ENCODE peak calls at places on chromosomes 4 and X, in ten cellular contexts. L is uterus; S is NCI-H1092 treated with DMSO at 0.1 percent for 48 hours; H is left ventricle myocardium superior; P is iPS DF 6.9; F is effector CD4-positive, alpha-beta T cell; J is CD4-positive, alpha-beta T cell; Q is stimulated activated CD8-positive, alpha-beta memory T cell treated with anti-CD3 and anti-CD28 coated beads, Interleukin-15, amount 100 ng/mL, for 1 hour; E is NCI-H1105; B is ovary. W is an unnamed sample.

GRCh38 chrX:19440713-19441112 is 74.6 kb downstream of the MAP3K15 start:
- DNase-seq in L (no peak), S (no peak), H (no peak), P (no peak), F (no peak), J (no peak), Q (no peak), E (no peak), B (no peak), W (no peak)

GRCh38 chr4:121950680-121951569 is 935 bp downstream of the TRPC3 start:
- DNase-seq in L (peak; percentile 40), S (no peak), H (peak; percentile 35), P (no peak), F (no peak), J (peak; percentile 3), Q (peak; percentile 1), E (peak; percentile 11), B (no peak), W (no peak)

GRCh38 chr4:152843476-152844107 is 63.8 kb downstream of the ARFIP1 start:
- DNase-seq in L (no peak), S (no peak), H (no peak), P (no peak), F (no peak), J (no peak), Q (no peak), E (no peak), B (no peak), W (no peak)

GRCh38 chr4:130608121-130608520 is 1512.2 kb downstream of the C4orf33 start:
- DNase-seq in L (no peak), S (no peak), H (no peak), P (no peak), F (no peak), J (no peak), Q (no peak), E (no peak), B (no peak), W (no peak)

GRCh38 chr4:10074076-10074766 is 42.4 kb downstream of the WDR1 start:
- DNase-seq in L (no peak), S (no peak), H (no peak), P (no peak), F (no peak), J (no peak), Q (no peak), E (no peak), B (no peak), W (no peak)

GRCh38 chr4:185396724-185397402 is at the start of gene ANKRD37:
- DNase-seq in L (no peak), S (peak; percentile 42), H (peak; percentile 56), P (no peak), F (no peak), J (no peak), Q (no peak), E (peak; percentile 2), B (no peak), W (peak; percentile 52)

GRCh38 chrX:143837444-143837843 is 46.4 kb upstream of the UBE2NL start:
- DNase-seq in L (no peak), S (no peak), H (no peak), P (no peak), F (no peak), J (no peak), Q (no peak), E (no peak), B (no peak), W (no peak)

GRCh38 chr4:98659106-98659592 is 738 bp upstream of the TSPAN5 start:
- DNase-seq in L (no peak), S (no peak), H (no peak), P (no peak), F (no peak), J (no peak), Q (no peak), E (no peak), B (peak; percentile 25), W (no peak)

GRCh38 chr4:55215087-55215486 is 89.7 kb upstream of the KDR start:
- DNase-seq in L (no peak), S (no peak), H (no peak), P (no peak), F (no peak), J (no peak), Q (no peak), E (no peak), B (no peak), W (no peak)

GRCh38 chr4:54930226-54930625 is 195.2 kb downstream of the KDR start:
- DNase-seq in L (no peak), S (no peak), H (no peak), P (no peak), F (no peak), J (no peak), Q (no peak), E (no peak), B (no peak), W (no peak)

GRCh38 chr4:133186845-133187244 is 37.8 kb downstream of the PCDH10 start:
- DNase-seq in L (no peak), S (no peak), H (no peak), P (no peak), F (no peak), J (no peak), Q (no peak), E (no peak), B (no peak), W (no peak)

GRCh38 chr4:132180020-132180427 is 969.1 kb upstream of the PCDH10 start:
- DNase-seq in L (no peak), S (no peak), H (no peak), P (no peak), F (no peak), J (no peak), Q (no peak), E (no peak), B (no peak), W (no peak)

GRCh38 chrX:139086243-139086642 is 374.7 kb upstream of the FGF13 start:
- DNase-seq in L (no peak), S (no peak), H (no peak), P (no peak), F (no peak), J (no peak), Q (no peak), E (no peak), B (no peak), W (no peak)

GRCh38 chr4:112448211-112448745 is 67.7 kb downstream of the NEUROG2 start:
- DNase-seq in L (no peak), S (no peak), H (no peak), P (no peak), F (no peak), J (no peak), Q (no peak), E (no peak), B (no peak), W (no peak)

GRCh38 chr4:12500409-12500808 is 983.7 kb downstream of the RAB28 start:
- DNase-seq in L (no peak), S (no peak), H (no peak), P (no peak), F (no peak), J (no peak), Q (no peak), E (no peak), B (no peak), W (no peak)

GRCh38 chr4:29708473-29708872 is 1011.7 kb upstream of the PCDH7 start:
- DNase-seq in L (no peak), S (no peak), H (no peak), P (no peak), F (no peak), J (no peak), Q (no peak), E (no peak), B (no peak), W (no peak)

GRCh38 chr4:84809946-84810345 is 156.5 kb downstream of the WDFY3 start:
- DNase-seq in L (no peak), S (no peak), H (no peak), P (no peak), F (no peak), J (no peak), Q (no peak), E (no peak), B (no peak), W (no peak)

GRCh38 chr4:42142586-42142985 is 9.9 kb downstream of the BEND4 start:
- DNase-seq in L (no peak), S (no peak), H (no peak), P (no peak), F (no peak), J (no peak), Q (no peak), E (no peak), B (no peak), W (no peak)

GRCh38 chr4:135354876-135355275 is 1153.3 kb upstream of the PABPC4L start:
- DNase-seq in L (no peak), S (no peak), H (no peak), P (no peak), F (no peak), J (no peak), Q (no peak), E (no peak), B (no peak), W (no peak)

GRCh38 chr4:129362685-129363274 is 266.8 kb downstream of the C4orf33 start:
- DNase-seq in L (peak; percentile 18), S (peak; percentile 82), H (peak; percentile 34), P (peak; percentile 50), F (peak; percentile 24), J (peak; percentile 13), Q (no peak), E (peak; percentile 61), B (peak; percentile 22), W (peak; percentile 45)

GRCh38 chr4:90317785-90318184 is 190.6 kb downstream of the CCSER1 start:
- DNase-seq in L (no peak), S (no peak), H (no peak), P (no peak), F (no peak), J (no peak), Q (no peak), E (no peak), B (no peak), W (no peak)

GRCh38 chrX:12210196-12210815 is 72.0 kb downstream of the FRMPD4 start:
- DNase-seq in L (peak; percentile 62), S (no peak), H (peak; percentile 20), P (no peak), F (no peak), J (no peak), Q (no peak), E (no peak), B (no peak), W (no peak)

GRCh38 chr4:101102114-101102752 is 245.1 kb downstream of the PPP3CA start:
- DNase-seq in L (peak; percentile 29), S (peak; percentile 71), H (peak; percentile 66), P (no peak), F (no peak), J (no peak), Q (no peak), E (peak; percentile 10), B (peak; percentile 69), W (no peak)

GRCh38 chrX:38807873-38808272 is 6.6 kb downstream of the MID1IP1 start:
- DNase-seq in L (no peak), S (no peak), H (no peak), P (no peak), F (no peak), J (no peak), Q (no peak), E (no peak), B (no peak), W (no peak)

GRCh38 chr4:17866790-17867189 is 56.0 kb downstream of the NCAPG start:
- DNase-seq in L (no peak), S (no peak), H (no peak), P (no peak), F (no peak), J (no peak), Q (no peak), E (no peak), B (no peak), W (no peak)

GRCh38 chrX:34734383-34734782 is 77.3 kb upstream of the TMEM47 start:
- DNase-seq in L (no peak), S (no peak), H (no peak), P (no peak), F (no peak), J (no peak), Q (no peak), E (no peak), B (no peak), W (no peak)

W was measured in NCI-H748 treated with DMSO at 0.1 percent for 48 hours.